ENCODE peak calls at places on chromosomes 16 and 17, in ten cellular contexts. I is activated naive CD4-positive, alpha-beta T cell treated with anti-CD3 and anti-CD28 coated beads, Interleukin-2, amount 10 ng/mL, durations not matched to agents 7 days and 5 days; W is cardiac muscle cell; V is GM20000; P is NCI-H1092 treated with DMSO at 0.1 percent for 48 hours; B is A172; X is HTR-8/SVneo; M is skeletal muscle cell; O is epithelial cell of esophagus; F is fibroblast of lung. G is an unnamed sample.

GRCh38 chr16:59899940-59900339 is 1165.8 kb upstream of the GOT2 start:
- DNase-seq in I (no peak), W (no peak), V (no peak), P (no peak), B (no peak), X (no peak), M (no peak), O (peak), F (no peak), G (no peak)

GRCh38 chr17:47220531-47220999 is 11.4 kb downstream of the MYL4 start:
- DNase-seq in I (peak), W (no peak), V (no peak), P (no peak), B (no peak), X (no peak), M (no peak), O (peak), F (no peak), G (no peak)

GRCh38 chr16:73047221-73047535 is 750 bp downstream of the ZFHX3 start:
- DNase-seq in I (no peak), W (no peak), V (no peak), P (no peak), B (peak), X (no peak), M (no peak), O (no peak), F (peak), G (no peak)

GRCh38 chr17:38550661-38551060 is 55.1 kb downstream of the SRCIN1 start:
- DNase-seq in I (no peak), W (no peak), V (no peak), P (no peak), B (peak), X (no peak), M (no peak), O (peak), F (peak), G (no peak)

GRCh38 chr17:31564291-31564690 is 172.8 kb downstream of the RAB11FIP4 start:
- DNase-seq in I (no peak), W (no peak), V (no peak), P (no peak), B (no peak), X (no peak), M (no peak), O (no peak), F (no peak), G (no peak)

GRCh38 chr16:2753523-2754020 is 1.1 kb downstream of the SRRM2 start:
- DNase-seq in I (no peak), W (peak), V (no peak), P (no peak), B (no peak), X (no peak), M (no peak), O (no peak), F (no peak), G (no peak)

GRCh38 chr16:12141556-12141955 is 165.0 kb downstream of the SNX29 start:
- DNase-seq in I (no peak), W (no peak), V (no peak), P (no peak), B (peak), X (no peak), M (no peak), O (no peak), F (no peak), G (no peak)

GRCh38 chr17:7001562-7001961 is 5.7 kb downstream of the ALOX12 start:
- DNase-seq in I (peak), W (no peak), V (no peak), P (no peak), B (no peak), X (no peak), M (no peak), O (peak), F (no peak), G (no peak)

GRCh38 chr17:27591986-27592385 is 39.0 kb upstream of the LGALS9 start:
- DNase-seq in I (no peak), W (no peak), V (no peak), P (no peak), B (no peak), X (no peak), M (no peak), O (no peak), F (no peak), G (no peak)

GRCh38 chr17:19319771-19320505 is 42.6 kb downstream of the B9D1 start:
- DNase-seq in I (no peak), W (no peak), V (no peak), P (no peak), B (no peak), X (no peak), M (no peak), O (no peak), F (no peak), G (no peak)

G was measured in SK-N-SH.